ENCODE peak calls at places on chromosome 6, in six cellular contexts. K is tibial artery, W is Kasumi-1, S is astrocyte of the cerebellum, E is ovary, L is KBM-7. O is an unnamed sample.
A peak's percentile ranks its signal among the peaks of the same experiment; 100 is the strongest.

GRCh38 chr6:63214816-63215215 is 3.5 kb downstream of the FKBP1C start:
- DNase-seq in K (no peak), W (peak; percentile 84), S (no peak), E (no peak), L (peak; percentile 69), O (no peak)

GRCh38 chr6:34658605-34659218 is 37.9 kb downstream of the ILRUN start:
- DNase-seq in K (no peak), W (no peak), S (no peak), E (no peak), L (no peak), O (no peak)

GRCh38 chr6:14658030-14658429 is 540.5 kb downstream of the CD83 start:
- DNase-seq in K (no peak), W (no peak), S (no peak), E (no peak), L (no peak), O (no peak)

GRCh38 chr6:147700436-147701209 is 192.1 kb downstream of the SAMD5 start:
- DNase-seq in K (no peak), W (no peak), S (no peak), E (no peak), L (no peak), O (no peak)

GRCh38 chr6:169800668-169801395 is 49.4 kb downstream of the ERMARD start:
- DNase-seq in K (no peak), W (no peak), S (no peak), E (no peak), L (no peak), O (peak; percentile 55)

GRCh38 chr6:1416820-1417219 is 27.4 kb downstream of the FOXF2 start:
- DNase-seq in K (no peak), W (no peak), S (no peak), E (no peak), L (no peak), O (no peak)

GRCh38 chr6:106525111-106525884 is 104.0 kb downstream of the RTN4IP1 start:
- DNase-seq in K (no peak), W (no peak), S (no peak), E (no peak), L (no peak), O (no peak)

GRCh38 chr6:23329091-23329490 is 759.7 kb downstream of the HDGFL1 start:
- DNase-seq in K (no peak), W (no peak), S (no peak), E (no peak), L (no peak), O (no peak)

GRCh38 chr6:149862901-149863595 is 1.1 kb downstream of the LRP11 start:
- DNase-seq in K (peak; percentile 92), W (peak; percentile 38), S (no peak), E (peak; percentile 55), L (peak; percentile 73), O (no peak)

GRCh38 chr6:105900120-105900937 is 185.8 kb upstream of the PRDM1 start:
- DNase-seq in K (no peak), W (no peak), S (no peak), E (no peak), L (peak; percentile 77), O (no peak)

GRCh38 chr6:35919085-35919826 is 1.6 kb downstream of the SRPK1 start:
- DNase-seq in K (no peak), W (peak; percentile 30), S (no peak), E (no peak), L (peak; percentile 30), O (no peak)

GRCh38 chr6:40782355-40782754 is 195.2 kb upstream of the LRFN2 start:
- DNase-seq in K (no peak), W (no peak), S (no peak), E (no peak), L (no peak), O (no peak)

GRCh38 chr6:21064716-21065340 is 528.7 kb upstream of the SOX4 start:
- DNase-seq in K (no peak), W (no peak), S (peak; percentile 29), E (no peak), L (no peak), O (no peak)

GRCh38 chr6:45590751-45591184 is 213.0 kb upstream of the SUPT3H start:
- DNase-seq in K (no peak), W (no peak), S (peak; percentile 70), E (peak; percentile 47), L (no peak), O (no peak)

O was measured in substantia nigra.